ENCODE peak calls at places on chromosomes 4 and X, in seven cellular contexts. X is SK-N-SH, G is tibial nerve, D is fibroblast of pulmonary artery, I is foreskin fibroblast, F is right atrium auricular region, P is neural progenitor cell. Z is an unnamed sample.

GRCh38 chr4:100796333-100796732 is 278.5 kb upstream of the EMCN start:
- DNase-seq in I (no peak), F (no peak), D (no peak), X (no peak), P (no peak), G (no peak), Z (no peak)

GRCh38 chr4:2800691-2801596 is 8.1 kb downstream of the SH3BP2 start:
- DNase-seq in X (peak), D (peak), F (peak), G (peak), I (peak), P (peak), Z (peak)

GRCh38 chr4:80125252-80126177 is 52.5 kb upstream of the ANTXR2 start:
- DNase-seq in I (peak), G (peak), F (no peak), X (no peak), P (no peak), D (peak), Z (no peak)

GRCh38 chr4:52957791-52958190 is 95.7 kb downstream of the RASL11B start:
- DNase-seq in I (peak), G (no peak), X (no peak), F (no peak), P (no peak), D (no peak), Z (no peak)

GRCh38 chrX:107449490-107450175 is at the start of gene FRMPD3:
- DNase-seq in P (peak), F (no peak), X (peak), G (no peak), D (no peak), I (peak), Z (no peak)

GRCh38 chrX:15376956-15377355 is 7.3 kb downstream of the VEGFD start:
- DNase-seq in I (peak), D (no peak), X (no peak), F (no peak), P (no peak), G (no peak), Z (no peak)

GRCh38 chrX:3370656-3371055 is 24.2 kb upstream of the MXRA5 start:
- DNase-seq in I (no peak), P (no peak), X (no peak), F (no peak), D (no peak), G (no peak), Z (no peak)

GRCh38 chrX:148691456-148691855 is 191.0 kb downstream of the AFF2 start:
- DNase-seq in X (no peak), D (no peak), G (no peak), F (no peak), I (peak), P (no peak), Z (no peak)

GRCh38 chr4:186472948-186473347 is 82.4 kb downstream of the MTNR1A start:
- DNase-seq in I (peak), P (peak), F (no peak), G (no peak), X (peak), D (peak), Z (no peak)

GRCh38 chrX:13652256-13653021 is 502 bp upstream of the TCEANC start:
- DNase-seq in I (peak), P (no peak), F (no peak), G (no peak), D (peak), X (peak), Z (no peak)

GRCh38 chr4:109547394-109547793 is 12.7 kb upstream of the MCUB start:
- DNase-seq in F (no peak), I (peak), X (no peak), D (no peak), G (no peak), P (peak), Z (no peak)

GRCh38 chr4:3111461-3111860 is 37.0 kb downstream of the HTT start:
- DNase-seq in X (no peak), D (peak), P (no peak), F (no peak), G (no peak), I (peak), Z (no peak)

GRCh38 chrX:48945517-48946348 is 11.7 kb downstream of the OTUD5 start:
- DNase-seq in P (peak), I (peak), F (no peak), X (peak), G (no peak), D (peak), Z (peak)

GRCh38 chrX:18676470-18676869 is 4.6 kb upstream of the RS1 start:
- DNase-seq in D (peak), F (no peak), X (peak), I (peak), G (no peak), P (peak), Z (peak)

GRCh38 chrX:44778254-44778653 is 65.6 kb upstream of the DUSP21 start:
- DNase-seq in I (no peak), F (no peak), D (no peak), X (no peak), P (no peak), G (no peak), Z (no peak)

GRCh38 chr4:25425361-25425760 is 48.3 kb downstream of the ANAPC4 start:
- DNase-seq in X (peak), D (peak), G (no peak), F (no peak), I (no peak), P (no peak), Z (no peak)

GRCh38 chrX:119512145-119512800 is 44.0 kb downstream of the SLC25A5 start:
- DNase-seq in D (peak), F (peak), P (peak), I (peak), G (peak), X (peak), Z (peak)

GRCh38 chr4:84673475-84674230 is 90.7 kb downstream of the CDS1 start:
- DNase-seq in I (peak), X (no peak), F (no peak), P (no peak), G (no peak), D (peak), Z (no peak)

GRCh38 chrX:25025615-25026014 is 9.8 kb upstream of the ARX start:
- DNase-seq in G (no peak), X (no peak), I (no peak), F (no peak), P (no peak), D (no peak), Z (no peak)

GRCh38 chr4:113049421-113050355 is at the start of gene ANK2:
- DNase-seq in F (no peak), D (no peak), G (no peak), X (peak), P (peak), I (peak), Z (peak)

GRCh38 chrX:16882188-16882587 is 12.0 kb upstream of the RBBP7 start:
- DNase-seq in F (no peak), P (peak), I (peak), G (no peak), X (peak), D (peak), Z (peak)

GRCh38 chr4:52876063-52876462 is 13.9 kb downstream of the RASL11B start:
- DNase-seq in D (no peak), X (no peak), F (no peak), P (no peak), I (no peak), G (no peak), Z (no peak)

GRCh38 chr4:8501781-8502180 is 61.2 kb downstream of the TRMT44 start:
- DNase-seq in D (no peak), P (no peak), I (no peak), G (no peak), F (no peak), X (no peak), Z (no peak)

GRCh38 chr4:13705521-13706035 is 78.1 kb upstream of the BOD1L1 start:
- DNase-seq in D (no peak), F (no peak), P (no peak), G (no peak), X (peak), I (peak), Z (no peak)

GRCh38 chr4:12534684-12535083 is 949.5 kb downstream of the RAB28 start:
- DNase-seq in F (no peak), X (no peak), I (no peak), P (no peak), G (no peak), D (no peak), Z (no peak)

GRCh38 chrX:45497290-45497689 is 296.6 kb upstream of the DIPK2B start:
- DNase-seq in F (no peak), D (no peak), I (peak), G (no peak), P (no peak), X (no peak), Z (no peak)

DNA sequence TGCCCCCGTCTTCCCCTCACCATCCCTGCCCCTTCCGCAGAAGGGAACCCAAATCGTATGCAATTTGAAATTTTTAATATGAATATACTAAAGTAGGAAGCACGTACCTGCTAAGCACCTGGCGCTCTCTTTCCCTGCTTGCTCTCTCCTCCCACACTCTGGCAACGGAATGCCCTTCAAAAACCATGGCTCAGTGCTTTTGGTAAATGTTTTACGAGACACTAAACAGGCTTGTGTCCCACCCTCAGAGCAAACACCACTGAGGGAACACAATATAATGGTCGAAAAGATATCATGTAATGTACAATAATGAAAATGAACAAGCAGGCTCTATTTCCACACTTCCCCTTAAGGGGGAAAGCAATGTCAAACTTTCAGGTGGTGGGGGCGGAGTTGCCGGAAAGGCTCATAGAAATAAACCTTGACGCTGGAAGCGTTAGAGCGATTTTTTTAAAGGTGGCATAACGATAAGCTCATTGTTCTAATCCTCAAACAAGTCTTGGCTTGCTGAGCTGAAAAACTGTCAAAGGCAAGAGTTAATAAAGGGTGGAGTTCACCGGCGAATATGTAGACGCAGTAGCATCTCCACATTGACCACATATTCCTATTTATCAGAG is 115.1 kb downstream of the RBM47 start:
- DNase-seq in G (no peak), D (no peak), X (no peak), F (no peak), I (no peak), P (no peak), Z (no peak)
- H3K4me3 ChIP-seq in G (no peak), D (no peak), X (no peak), F (no peak), I (no peak), P (no peak), Z (no peak)

DNA sequence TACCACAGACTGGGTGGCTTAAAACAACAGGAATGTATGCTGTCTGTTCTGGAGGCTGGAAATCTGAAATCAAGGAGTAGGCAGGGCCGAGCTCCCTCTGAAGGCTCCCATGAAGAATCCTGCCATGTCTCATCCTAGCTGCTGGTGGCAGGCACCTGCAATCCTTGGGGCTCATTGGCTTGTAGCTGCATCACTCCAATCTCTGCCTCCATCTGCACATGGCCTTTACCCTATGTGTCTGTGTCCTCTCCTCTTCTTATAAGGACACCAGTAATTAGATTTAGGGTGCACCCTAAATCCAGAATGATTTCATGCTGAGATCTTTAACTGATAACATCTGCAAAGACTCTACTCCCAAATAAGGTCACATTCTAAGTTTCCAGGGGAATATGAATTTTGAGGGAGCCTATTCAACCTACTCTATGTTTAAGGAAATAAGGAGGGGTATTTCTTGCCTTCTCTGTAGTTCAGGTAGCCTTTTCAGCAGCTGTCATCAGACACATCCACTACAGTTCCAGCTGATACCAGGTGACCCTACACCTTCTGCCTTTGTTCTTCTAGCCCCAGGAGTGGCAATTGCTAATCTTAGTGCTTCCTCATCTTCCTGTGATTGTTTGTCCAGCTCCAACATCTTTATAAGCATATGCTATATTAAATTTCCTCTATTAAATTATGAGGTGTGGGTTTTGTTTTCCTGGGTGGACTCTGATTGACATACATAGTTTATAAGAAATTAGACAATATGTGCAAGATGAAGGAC is 295.1 kb upstream of the TAPT1 start:
- DNase-seq in G (no peak), P (no peak), F (no peak), I (no peak), D (no peak), X (no peak), Z (peak)
- TF ChIP-seq CTCF in G (no peak), P (no peak), F (no peak), I (no peak), D (no peak), X (no peak), Z (no peak)

GRCh38 chrX:80810365-80810978 is 795 bp upstream of the BRWD3 start:
- DNase-seq in G (no peak), X (no peak), F (no peak), D (no peak), P (no peak), I (peak), Z (no peak)
- H3K4me3 ChIP-seq in G (peak), X (peak), F (peak), D (peak), P (peak), I (peak), Z (peak)

GRCh38 chr4:74793757-74794340 is 474 bp downstream of the BTC start:
- DNase-seq in F (no peak), G (no peak), I (peak), P (peak), X (peak), D (peak), Z (peak)
- TF ChIP-seq CTCF in F (no peak), G (no peak), I (no peak), P (peak), X (no peak), D (peak), Z (no peak)

GRCh38 chrX:46710927-46711623 is 47.8 kb downstream of the SLC9A7 start:
- DNase-seq in D (no peak), F (no peak), X (peak), P (peak), I (no peak), G (no peak), Z (no peak)

GRCh38 chrX:46713672-46714487 is 45.0 kb downstream of the SLC9A7 start:
- DNase-seq in D (no peak), X (no peak), F (no peak), P (no peak), G (no peak), I (peak), Z (no peak)

GRCh38 chrX:46712733-46713132 is 46.2 kb downstream of the SLC9A7 start:
- DNase-seq in I (no peak), D (no peak), X (no peak), P (no peak), F (no peak), G (no peak), Z (no peak)

GRCh38 chrX:46715997-46716396 is 42.9 kb downstream of the SLC9A7 start:
- DNase-seq in F (no peak), X (no peak), G (no peak), I (no peak), P (no peak), D (no peak), Z (no peak)

DNA sequence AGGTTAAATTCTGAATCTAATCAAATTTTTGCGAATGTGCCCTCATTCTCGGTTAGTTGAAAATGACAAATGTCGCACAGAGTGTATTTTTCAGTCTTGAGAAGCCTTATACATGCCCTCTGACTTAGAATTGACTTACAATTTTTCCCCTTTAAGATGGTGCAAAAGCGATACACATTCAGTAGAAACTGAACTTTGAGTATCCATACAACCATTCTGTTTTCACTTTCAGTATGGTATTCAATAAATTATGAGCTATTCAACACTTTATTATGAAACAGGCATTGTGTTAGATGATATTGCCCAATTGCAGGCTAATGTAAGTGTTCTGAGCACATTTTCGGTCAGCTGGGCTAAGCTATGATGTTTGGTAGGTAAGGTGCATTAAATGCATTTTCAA is 43.4 kb downstream of the SLC9A7 start:
- DNase-seq in P (no peak), I (no peak), F (no peak), X (no peak), D (no peak), G (no peak), Z (no peak)
- H3K4me3 ChIP-seq in P (no peak), I (no peak), F (no peak), X (no peak), D (no peak), G (no peak), Z (no peak)